ENCODE peak calls at places on chromosomes 3 and 15, in four cellular contexts. Z is HepG2, M is K562, G is GM12878. A is an unnamed sample. For H3K4me1, the result is how much of the 10 kb centered on the place peaks cover.

GRCh38 chr3:134481166-134481565 is 4.6 kb downstream of the ANAPC13 start:
- DNase-seq in Z (no peak), M (no peak), G (no peak), A (no peak)

GRCh38 chr3:109132801-109133473 is 3.6 kb upstream of the C3orf85 start:
- DNase-seq in Z (no peak), M (no peak), G (no peak), A (no peak)

GRCh38 chr3:24123596-24123995 is 178.5 kb downstream of the NR1D2 start:
- DNase-seq in Z (no peak), M (no peak), G (no peak), A (no peak)

GRCh38 chr3:33915796-33916589 is 117.6 kb downstream of the PDCD6IP start:
- DNase-seq in Z (peak), M (no peak), G (no peak), A (peak)

GRCh38 chr3:7095116-7095515 is 234.2 kb downstream of the GRM7 start:
- DNase-seq in Z (no peak), M (no peak), G (no peak), A (no peak)

GRCh38 chr3:182959474-182960350 is 20.6 kb downstream of the DCUN1D1 start:
- DNase-seq in Z (no peak), M (no peak), G (no peak), A (no peak)

GRCh38 chr3:160981217-160981938 is 123.8 kb downstream of the B3GALNT1 start:
- DNase-seq in Z (no peak), M (no peak), G (peak), A (no peak)

GRCh38 chr3:27380433-27381357 is 11.5 kb upstream of the NEK10 start:
- DNase-seq in Z (no peak), M (no peak), G (no peak), A (no peak)

GRCh38 chr3:32951410-32951811 is at the start of gene CCR4:
- DNase-seq in Z (no peak), M (no peak), G (no peak), A (no peak)

GRCh38 chr3:151395806-151396205 is 11.3 kb upstream of the P2RY12 start:
- DNase-seq in Z (no peak), M (no peak), G (no peak), A (no peak)

GRCh38 chr3:71585891-71586809 is 2.6 kb upstream of the FOXP1 start:
- DNase-seq in Z (no peak), M (peak), G (no peak), A (peak)

GRCh38 chr3:151468284-151468917 is 7.5 kb upstream of the IGSF10 start:
- DNase-seq in Z (peak), M (peak), G (no peak), A (peak)

GRCh38 chr3:113659121-113659531 is 37.3 kb downstream of the USF3 start:
- DNase-seq in Z (no peak), M (no peak), G (no peak), A (no peak)

GRCh38 chr3:37811625-37812356 is 49.9 kb upstream of the CTDSPL start:
- DNase-seq in Z (no peak), M (no peak), G (no peak), A (no peak)

DNA sequence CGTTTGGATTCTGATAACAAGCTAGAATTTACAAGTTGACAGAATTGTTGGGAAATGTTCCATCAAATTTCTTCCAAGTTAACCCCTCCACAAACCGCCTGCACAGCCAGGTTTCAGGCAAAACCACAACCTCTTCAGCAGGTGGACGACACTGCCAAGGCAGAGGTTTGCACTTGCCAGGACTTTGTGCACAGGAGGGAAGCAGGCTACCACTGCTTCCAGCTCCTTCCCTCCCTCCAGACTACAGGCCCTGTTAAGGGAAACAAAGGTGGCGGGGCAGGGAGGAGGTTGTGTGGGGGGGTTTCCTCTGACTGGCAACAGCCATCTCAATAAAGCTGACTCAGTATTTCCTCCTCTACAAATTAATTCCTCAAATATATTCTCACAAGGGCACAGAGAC is 42.2 kb downstream of the TBC1D2B start:
- DNase-seq in Z (no peak), M (no peak), G (no peak), A (no peak)
- H3K4me1 ChIP-seq in Z (under half), M (under half), G (under half), A (under half)

DNA sequence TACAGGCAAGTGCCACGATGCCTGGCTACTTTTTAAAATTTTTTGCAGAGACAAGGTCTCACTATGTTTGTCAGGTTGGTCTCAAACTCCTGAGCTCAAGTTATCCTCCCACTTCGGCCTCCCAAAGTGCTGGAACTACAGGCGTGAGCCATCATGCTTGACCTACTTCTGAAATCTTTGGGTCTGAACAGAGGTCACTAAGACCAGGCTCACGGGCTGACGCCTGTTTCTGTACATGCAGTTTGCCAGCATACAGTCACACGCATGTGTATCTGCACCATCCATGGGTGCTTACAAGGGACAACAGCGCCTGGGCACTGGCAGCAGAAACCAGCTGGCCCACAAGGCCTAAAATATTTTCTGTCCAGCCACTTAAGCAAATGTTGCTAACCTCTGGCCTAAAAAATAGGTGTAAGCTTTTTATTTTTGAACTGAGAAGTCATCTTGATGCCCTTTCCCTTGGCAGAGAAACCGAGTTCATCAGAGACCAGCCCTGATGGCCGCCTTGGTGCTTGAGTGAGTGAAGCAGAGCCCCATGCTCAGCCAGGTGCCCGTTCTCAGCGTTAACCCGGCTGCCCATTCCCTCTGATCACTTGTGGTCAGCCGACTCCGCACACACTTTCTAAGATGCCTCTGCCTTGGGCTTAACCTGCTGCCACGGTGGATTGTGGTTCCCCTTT is 425.2 kb downstream of the OCA2 start:
- DNase-seq in Z (no peak), M (no peak), G (no peak), A (no peak)
- TF ChIP-seq EZH2 in Z (no peak), M (no peak), G (no peak), A (no peak)

GRCh38 chr3:117479095-117479494 is 769.5 kb downstream of the TUSC7 start:
- DNase-seq in Z (no peak), M (no peak), G (peak), A (no peak)

GRCh38 chr3:117477214-117477755 is 767.7 kb downstream of the TUSC7 start:
- DNase-seq in Z (no peak), M (no peak), G (no peak), A (no peak)

GRCh38 chr3:117473981-117474563 is 764.5 kb downstream of the TUSC7 start:
- DNase-seq in Z (no peak), M (no peak), G (no peak), A (peak)
- TF ChIP-seq JUNB in Z (no peak), M (no peak), G (no peak), A (no peak)

GRCh38 chr15:90580541-90580940 is 50.8 kb downstream of the CRTC3 start:
- DNase-seq in Z (no peak), M (no peak), G (no peak), A (no peak)
- H3K4me1 ChIP-seq in Z (under half), M (under half), G (under half), A (half or more)

GRCh38 chr3:98733778-98734281 is 29.3 kb upstream of the ST3GAL6 start:
- DNase-seq in Z (peak), M (no peak), G (peak), A (peak)
- TF ChIP-seq EZH2 in Z (no peak), M (no peak), G (no peak), A (no peak)

GRCh38 chr3:187714404-187714979 is 12.1 kb upstream of the RTP2 start:
- DNase-seq in Z (peak), M (peak), G (no peak), A (peak)
- TF ChIP-seq JUNB in Z (no peak), M (no peak), G (no peak), A (no peak)

GRCh38 chr3:129624347-129625070 is 18.0 kb upstream of the PLXND1 start:
- DNase-seq in Z (no peak), M (no peak), G (no peak), A (no peak)
- H3K4me1 ChIP-seq in Z (half or more), M (under half), G (under half), A (under half)

A was measured in GM23338.